ENCODE peak calls at places on chromosomes 16 and 17, in seven cellular contexts. W is A549, E is NCI-H1436, C is OCI-LY7, Q is caudate nucleus, O is frontal cortex, N is SHP77. Y is an unnamed sample.

GRCh38 chr16:85369741-85370528 is 243.2 kb upstream of the GSE1 start:
- DNase-seq in O (peak), Q (no peak), W (peak), C (peak), E (peak), N (peak), Y (peak)

GRCh38 chr17:7844292-7845154 is 10.3 kb upstream of the TMEM88 start:
- DNase-seq in W (peak), N (peak), E (peak), C (peak), O (peak), Q (peak), Y (peak)

GRCh38 chr16:53131363-53132071 is 76.7 kb downstream of the CHD9 start:
- DNase-seq in O (peak), C (peak), W (peak), N (no peak), Q (peak), E (no peak), Y (peak)

GRCh38 chr16:76114681-76115080 is 162.5 kb upstream of the CNTNAP4 start:
- DNase-seq in O (no peak), Q (no peak), E (no peak), W (no peak), N (no peak), C (no peak), Y (no peak)

GRCh38 chr16:55411231-55411630 is 67.8 kb upstream of the MMP2 start:
- DNase-seq in O (no peak), Q (no peak), W (no peak), E (no peak), C (no peak), N (no peak), Y (no peak)

GRCh38 chr16:83847371-83848225 is 39.8 kb downstream of the HSBP1 start:
- DNase-seq in Q (no peak), O (no peak), N (no peak), W (no peak), E (no peak), C (no peak), Y (no peak)

GRCh38 chr16:58411736-58412614 is 19.7 kb downstream of the GINS3 start:
- DNase-seq in W (no peak), N (no peak), E (no peak), Q (peak), O (no peak), C (no peak), Y (no peak)

GRCh38 chr16:54912720-54913119 is 17.9 kb upstream of the IRX5 start:
- DNase-seq in E (no peak), C (no peak), N (no peak), W (no peak), Q (no peak), O (no peak), Y (no peak)

GRCh38 chr16:67565470-67566100 is 3.3 kb downstream of the CTCF start:
- DNase-seq in C (no peak), Q (no peak), E (no peak), O (no peak), W (no peak), N (no peak), Y (no peak)

GRCh38 chr16:89054714-89055113 is 38.9 kb upstream of the ACSF3 start:
- DNase-seq in Q (no peak), N (no peak), E (no peak), W (no peak), C (no peak), O (no peak), Y (no peak)

GRCh38 chr16:19389246-19389645 is 28.4 kb upstream of the TMC5 start:
- DNase-seq in C (peak), Q (no peak), W (peak), O (no peak), E (peak), N (peak), Y (peak)

GRCh38 chr17:10398352-10398751 is 23.4 kb downstream of the MYH8 start:
- DNase-seq in W (no peak), E (no peak), C (no peak), O (no peak), N (no peak), Q (no peak), Y (no peak)

GRCh38 chr16:85899444-85899843 is 482 bp downstream of the IRF8 start:
- DNase-seq in E (no peak), N (no peak), O (no peak), Q (no peak), W (no peak), C (no peak), Y (no peak)

GRCh38 chr16:12547608-12547922 is 256.1 kb downstream of the CPPED1 start:
- DNase-seq in O (no peak), W (no peak), Q (no peak), E (no peak), N (no peak), C (no peak), Y (no peak)

GRCh38 chr17:40545660-40546059 is 19.6 kb downstream of the CCR7 start:
- DNase-seq in W (no peak), C (no peak), N (no peak), E (no peak), O (no peak), Q (no peak), Y (no peak)

GRCh38 chr17:77846531-77847085 is 111.9 kb upstream of the TNRC6C start:
- DNase-seq in N (no peak), C (peak), Q (no peak), E (peak), W (no peak), O (no peak), Y (no peak)

GRCh38 chr17:40173778-40174135 is 3.5 kb upstream of the RAPGEFL1 start:
- DNase-seq in W (no peak), O (no peak), E (no peak), N (no peak), Q (no peak), C (no peak), Y (no peak)

GRCh38 chr16:81697886-81698635 is 81.0 kb upstream of the PLCG2 start:
- DNase-seq in W (no peak), C (no peak), Q (peak), E (no peak), O (no peak), N (no peak), Y (no peak)

GRCh38 chr16:79294568-79294967 is 306.0 kb downstream of the MAF start:
- DNase-seq in N (no peak), E (no peak), W (no peak), O (no peak), Q (no peak), C (no peak), Y (peak)

GRCh38 chr17:60647705-60648104 is 29.9 kb upstream of the BCAS3 start:
- DNase-seq in C (no peak), N (no peak), E (no peak), Q (no peak), W (no peak), O (no peak), Y (no peak)

GRCh38 chr17:38604479-38605229 is 1.1 kb downstream of the SRCIN1 start:
- DNase-seq in Q (peak), N (no peak), C (peak), W (peak), O (peak), E (peak), Y (peak)